ENCODE peak calls at places on chromosomes 6 and 20, in seven cellular contexts. N is naive thymus-derived CD4-positive, alpha-beta T cell; L is RWPE1; C is A172; Z is GM12892; T is renal cortical epithelial cell; U is GM23248. V is an unnamed sample.
A peak's percentile ranks its signal among the peaks of the same experiment; 100 is the strongest.

GRCh38 chr6:138682722-138683521 is 90.6 kb upstream of the CCDC28A start:
- DNase-seq in N (no peak), L (peak; percentile 93), C (peak; percentile 70), Z (no peak), T (no peak), U (no peak), V (peak; percentile 68)

GRCh38 chr20:51928931-51929330 is 126.6 kb upstream of the SALL4 start:
- DNase-seq in N (no peak), L (no peak), C (peak; percentile 23), Z (no peak), T (no peak), U (peak; percentile 14), V (no peak)

GRCh38 chr20:56504373-56505005 is 20.1 kb upstream of the FAM209A start:
- DNase-seq in N (peak; percentile 18), L (no peak), C (no peak), Z (peak; percentile 23), T (no peak), U (peak; percentile 35), V (no peak)

GRCh38 chr6:161168281-161168891 is 105.5 kb downstream of the AGPAT4 start:
- DNase-seq in N (no peak), L (peak; percentile 86), C (peak; percentile 96), Z (no peak), T (peak; percentile 96), U (peak; percentile 99), V (peak; percentile 95)

GRCh38 chr6:168163096-168163731 is 84.2 kb upstream of the FRMD1 start:
- DNase-seq in N (no peak), L (no peak), C (no peak), Z (no peak), T (no peak), U (no peak), V (no peak)

GRCh38 chr20:20839771-20840170 is 127.3 kb upstream of the RALGAPA2 start:
- DNase-seq in N (no peak), L (no peak), C (no peak), Z (no peak), T (no peak), U (no peak), V (no peak)

GRCh38 chr6:6841571-6841970 is 253.1 kb downstream of the LY86 start:
- DNase-seq in N (no peak), L (no peak), C (no peak), Z (no peak), T (no peak), U (no peak), V (no peak)

GRCh38 chr6:3117912-3118352 is 579 bp upstream of the BPHL start:
- DNase-seq in N (no peak), L (no peak), C (peak; percentile 4), Z (no peak), T (peak; percentile 54), U (no peak), V (peak; percentile 2)

GRCh38 chr6:23905301-23905700 is 220.7 kb upstream of the NRSN1 start:
- DNase-seq in N (no peak), L (no peak), C (no peak), Z (no peak), T (no peak), U (no peak), V (no peak)

GRCh38 chr20:54355631-54356280 is 119.6 kb upstream of the DOK5 start:
- DNase-seq in N (no peak), L (peak; percentile 62), C (no peak), Z (no peak), T (peak; percentile 12), U (no peak), V (peak; percentile 53)

GRCh38 chr20:12358006-12358654 is 440.4 kb downstream of the BTBD3 start:
- DNase-seq in N (no peak), L (no peak), C (no peak), Z (no peak), T (no peak), U (no peak), V (no peak)

GRCh38 chr20:53265304-53265875 is 293.2 kb downstream of the TSHZ2 start:
- DNase-seq in N (no peak), L (no peak), C (no peak), Z (no peak), T (no peak), U (no peak), V (no peak)

GRCh38 chr20:24979036-24979960 is 13.3 kb downstream of the APMAP start:
- DNase-seq in N (no peak), L (no peak), C (no peak), Z (no peak), T (no peak), U (no peak), V (no peak)

GRCh38 chr6:47144306-47144705 is 102.2 kb upstream of the ADGRF1 start:
- DNase-seq in N (no peak), L (no peak), C (no peak), Z (no peak), T (peak; percentile 33), U (peak; percentile 84), V (no peak)

GRCh38 chr6:150373260-150373701 is 4.5 kb downstream of the IYD start:
- DNase-seq in N (no peak), L (peak; percentile 14), C (no peak), Z (no peak), T (peak; percentile 82), U (peak; percentile 93), V (peak; percentile 16)

GRCh38 chr6:155341130-155341828 is 27.0 kb upstream of the TFB1M start:
- DNase-seq in N (no peak), L (no peak), C (peak; percentile 61), Z (no peak), T (no peak), U (peak; percentile 77), V (peak; percentile 33)